ENCODE peak calls at places on chromosomes 11 and 22, in five cellular contexts. One of them, this sample, is unnamed.

GRCh38 chr11:68370211-68371111 is 58.1 kb downstream of the LRP5 start:
- DNase-seq in astrocyte: no peak
- DNase-seq in keratinocyte: no peak
- DNase-seq in B cell: peak
- DNase-seq in GM23338: no peak
- DNase-seq in this sample: no peak

GRCh38 chr11:126146454-126147192 is 64.8 kb downstream of the RPUSD4 start:
- DNase-seq in B cell: no peak
- DNase-seq in keratinocyte: no peak
- DNase-seq in GM23338: peak
- DNase-seq in astrocyte: no peak
- DNase-seq in this sample: no peak

GRCh38 chr11:10568486-10568941 is at the start of gene LYVE1:
- DNase-seq in astrocyte: no peak
- DNase-seq in keratinocyte: no peak
- DNase-seq in B cell: no peak
- DNase-seq in GM23338: no peak
- DNase-seq in this sample: no peak

GRCh38 chr11:72225411-72225951 is 914 bp downstream of the INPPL1 start:
- DNase-seq in B cell: peak
- DNase-seq in astrocyte: no peak
- DNase-seq in GM23338: peak
- DNase-seq in keratinocyte: no peak
- DNase-seq in this sample: no peak

GRCh38 chr11:122140535-122140934 is 24.5 kb upstream of the BLID start:
- DNase-seq in GM23338: no peak
- DNase-seq in B cell: no peak
- DNase-seq in astrocyte: peak
- DNase-seq in keratinocyte: peak
- DNase-seq in this sample: peak

GRCh38 chr11:85947431-85948272 is 92.5 kb downstream of the CCDC83 start:
- DNase-seq in astrocyte: peak
- DNase-seq in keratinocyte: no peak
- DNase-seq in GM23338: no peak
- DNase-seq in B cell: no peak
- DNase-seq in this sample: peak

GRCh38 chr11:126384053-126384335 is 28.5 kb downstream of the ST3GAL4 start:
- DNase-seq in astrocyte: no peak
- DNase-seq in B cell: no peak
- DNase-seq in keratinocyte: no peak
- DNase-seq in GM23338: no peak
- DNase-seq in this sample: no peak

GRCh38 chr11:133824593-133824992 is 20.7 kb downstream of the SPATA19 start:
- DNase-seq in keratinocyte: no peak
- DNase-seq in B cell: no peak
- DNase-seq in astrocyte: no peak
- DNase-seq in GM23338: no peak
- DNase-seq in this sample: no peak

GRCh38 chr11:8786933-8787332 is 104.3 kb downstream of the RPL27A start:
- DNase-seq in GM23338: peak
- DNase-seq in B cell: no peak
- DNase-seq in astrocyte: no peak
- DNase-seq in keratinocyte: no peak
- DNase-seq in this sample: peak

GRCh38 chr22:40270748-40271373 is 75.4 kb upstream of the ADSL start:
- DNase-seq in astrocyte: no peak
- DNase-seq in B cell: no peak
- DNase-seq in keratinocyte: no peak
- DNase-seq in GM23338: no peak
- DNase-seq in this sample: no peak

GRCh38 chr11:92388380-92388779 is 163.8 kb downstream of the FAT3 start:
- DNase-seq in GM23338: no peak
- DNase-seq in astrocyte: no peak
- DNase-seq in B cell: no peak
- DNase-seq in keratinocyte: no peak
- DNase-seq in this sample: no peak

GRCh38 chr11:59866397-59866796 is at the start of gene TCN1:
- DNase-seq in keratinocyte: no peak
- DNase-seq in B cell: no peak
- DNase-seq in GM23338: no peak
- DNase-seq in astrocyte: no peak
- DNase-seq in this sample: no peak

GRCh38 chr11:108117746-108118371 is 3.5 kb upstream of the ACAT1 start:
- DNase-seq in astrocyte: peak
- DNase-seq in GM23338: peak
- DNase-seq in B cell: peak
- DNase-seq in keratinocyte: no peak
- DNase-seq in this sample: peak

GRCh38 chr11:62461740-62462522 is 43.1 kb downstream of the SCGB1A1 start:
- DNase-seq in astrocyte: peak
- DNase-seq in GM23338: no peak
- DNase-seq in keratinocyte: no peak
- DNase-seq in B cell: no peak
- DNase-seq in this sample: peak

GRCh38 chr11:10973416-10973815 is 115.6 kb upstream of the ZBED5 start:
- DNase-seq in keratinocyte: no peak
- DNase-seq in GM23338: no peak
- DNase-seq in B cell: no peak
- DNase-seq in astrocyte: no peak
- DNase-seq in this sample: no peak

GRCh38 chr11:69640260-69640994 is 529 bp upstream of the CCND1 start:
- DNase-seq in astrocyte: no peak
- DNase-seq in GM23338: peak
- DNase-seq in keratinocyte: no peak
- DNase-seq in B cell: peak
- DNase-seq in this sample: peak

GRCh38 chr22:24894220-24894975 is 52.1 kb downstream of the LHFPL7 start:
- DNase-seq in B cell: no peak
- DNase-seq in GM23338: peak
- DNase-seq in astrocyte: peak
- DNase-seq in keratinocyte: peak
- DNase-seq in this sample: peak

GRCh38 chr11:100730266-100730665 is 43.2 kb downstream of the ARHGAP42 start:
- DNase-seq in astrocyte: peak
- DNase-seq in B cell: no peak
- DNase-seq in keratinocyte: no peak
- DNase-seq in GM23338: no peak
- DNase-seq in this sample: no peak

GRCh38 chr11:126963603-126964353 is 36.8 kb downstream of the KIRREL3 start:
- DNase-seq in astrocyte: peak
- DNase-seq in GM23338: no peak
- DNase-seq in B cell: no peak
- DNase-seq in keratinocyte: peak
- DNase-seq in this sample: no peak

GRCh38 chr11:88849368-88849767 is 216.4 kb downstream of the GRM5 start:
- DNase-seq in GM23338: no peak
- DNase-seq in B cell: no peak
- DNase-seq in keratinocyte: no peak
- DNase-seq in astrocyte: peak
- DNase-seq in this sample: peak

GRCh38 chr11:77724639-77725038 is 87.0 kb upstream of the CLNS1A start:
- DNase-seq in astrocyte: no peak
- DNase-seq in B cell: no peak
- DNase-seq in GM23338: peak
- DNase-seq in keratinocyte: no peak
- DNase-seq in this sample: no peak

GRCh38 chr11:76314741-76315090 is 66.2 kb downstream of the THAP12 start:
- DNase-seq in B cell: no peak
- DNase-seq in keratinocyte: no peak
- DNase-seq in GM23338: no peak
- DNase-seq in astrocyte: peak
- DNase-seq in this sample: peak

GRCh38 chr11:93123351-93123898 is 74.4 kb downstream of the SLC36A4 start:
- DNase-seq in B cell: no peak
- DNase-seq in GM23338: no peak
- DNase-seq in keratinocyte: no peak
- DNase-seq in astrocyte: peak
- DNase-seq in this sample: no peak

GRCh38 chr11:43937434-43938411 is 4.7 kb upstream of the C11orf96 start:
- DNase-seq in GM23338: no peak
- DNase-seq in astrocyte: peak
- DNase-seq in B cell: no peak
- DNase-seq in keratinocyte: peak
- DNase-seq in this sample: peak
- TF ChIP-seq CTCF in GM23338: no peak
- TF ChIP-seq CTCF in astrocyte: peak
- TF ChIP-seq CTCF in B cell: no peak
- TF ChIP-seq CTCF in keratinocyte: no peak
- TF ChIP-seq CTCF in this sample: peak

GRCh38 chr22:35154937-35155387 is 89.0 kb downstream of the ISX start:
- DNase-seq in B cell: peak
- DNase-seq in keratinocyte: no peak
- DNase-seq in astrocyte: peak
- DNase-seq in GM23338: peak
- DNase-seq in this sample: peak
- TF ChIP-seq CTCF in B cell: peak
- TF ChIP-seq CTCF in keratinocyte: peak
- TF ChIP-seq CTCF in astrocyte: peak
- TF ChIP-seq CTCF in GM23338: peak
- TF ChIP-seq CTCF in this sample: peak

GRCh38 chr22:30047364-30047738 is 32.9 kb upstream of the HORMAD2 start:
- DNase-seq in keratinocyte: no peak
- DNase-seq in astrocyte: no peak
- DNase-seq in B cell: no peak
- DNase-seq in GM23338: peak
- DNase-seq in this sample: no peak
- TF ChIP-seq CTCF in keratinocyte: peak
- TF ChIP-seq CTCF in astrocyte: no peak
- TF ChIP-seq CTCF in B cell: no peak
- TF ChIP-seq CTCF in GM23338: peak
- TF ChIP-seq CTCF in this sample: no peak

DNA sequence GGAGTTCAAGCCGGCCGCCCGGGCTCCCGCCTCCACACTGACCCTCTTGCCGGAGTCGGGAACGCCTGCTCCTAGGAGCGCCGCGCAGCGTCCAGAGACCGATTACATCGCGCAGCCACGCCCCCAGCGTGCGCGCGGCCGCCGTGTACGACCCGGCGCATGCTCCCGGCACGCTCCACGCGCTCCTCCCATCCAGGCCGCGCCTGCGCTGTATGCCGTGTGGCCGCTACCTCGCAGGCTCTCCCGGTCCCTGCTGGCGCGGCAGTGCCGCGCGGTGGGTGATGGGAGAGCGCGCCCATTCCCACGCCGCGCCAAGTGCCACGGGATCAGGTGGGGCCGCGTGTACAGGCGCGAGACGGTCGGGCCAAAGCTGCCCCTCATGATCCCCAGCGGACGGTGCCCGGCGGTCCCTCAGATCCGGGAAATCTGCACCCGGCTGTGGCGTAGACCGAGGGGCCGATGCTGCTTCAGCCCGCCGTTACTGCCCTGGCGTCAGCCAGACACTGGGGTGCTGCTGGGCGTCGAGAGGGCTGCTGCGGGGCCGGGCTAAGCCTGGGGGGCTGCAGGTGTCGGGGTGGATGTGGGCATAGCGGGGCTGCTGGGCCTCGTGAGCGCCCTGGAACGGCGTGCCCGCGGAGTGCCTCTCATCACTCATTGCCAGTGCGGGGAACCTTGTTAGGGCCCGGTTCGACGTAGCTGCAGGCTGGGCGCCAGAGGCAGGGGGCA is at the start of the genes GNB1L and RTL10:
- DNase-seq in B cell: peak
- DNase-seq in astrocyte: peak
- DNase-seq in GM23338: peak
- DNase-seq in keratinocyte: peak
- DNase-seq in this sample: peak
- TF ChIP-seq CTCF in B cell: no peak
- TF ChIP-seq CTCF in astrocyte: no peak
- TF ChIP-seq CTCF in GM23338: peak
- TF ChIP-seq CTCF in keratinocyte: peak
- TF ChIP-seq CTCF in this sample: no peak

DNA sequence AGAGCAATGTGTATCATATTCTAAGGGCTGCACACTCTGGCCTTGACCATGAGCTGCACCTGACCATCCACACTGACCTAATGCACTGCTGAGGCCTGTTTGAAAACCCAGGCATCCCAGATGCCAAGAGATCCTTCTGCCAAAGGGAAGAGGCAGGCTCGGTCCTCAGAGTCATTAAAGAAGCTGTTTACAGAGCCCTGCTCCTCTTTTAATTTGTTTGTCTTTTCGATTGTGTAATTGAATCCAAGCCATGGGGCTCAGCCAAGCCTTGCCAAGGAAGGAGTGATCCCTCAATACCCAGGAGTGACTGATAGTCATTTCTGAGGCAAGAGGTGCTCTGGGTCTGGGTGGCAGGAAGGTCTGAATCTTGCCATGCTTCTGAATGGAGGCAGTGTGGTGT is 94.5 kb upstream of the ISX start:
- DNase-seq in astrocyte: no peak
- DNase-seq in keratinocyte: no peak
- DNase-seq in B cell: no peak
- DNase-seq in GM23338: no peak
- DNase-seq in this sample: no peak
- TF ChIP-seq CTCF in astrocyte: no peak
- TF ChIP-seq CTCF in keratinocyte: no peak
- TF ChIP-seq CTCF in B cell: no peak
- TF ChIP-seq CTCF in GM23338: no peak
- TF ChIP-seq CTCF in this sample: no peak

GRCh38 chr22:49993649-49994360 is 18.8 kb downstream of the IL17REL start:
- DNase-seq in B cell: no peak
- DNase-seq in astrocyte: no peak
- DNase-seq in GM23338: no peak
- DNase-seq in keratinocyte: no peak
- DNase-seq in this sample: no peak
- TF ChIP-seq CTCF in B cell: peak
- TF ChIP-seq CTCF in astrocyte: no peak
- TF ChIP-seq CTCF in GM23338: no peak
- TF ChIP-seq CTCF in keratinocyte: no peak
- TF ChIP-seq CTCF in this sample: peak

DNA sequence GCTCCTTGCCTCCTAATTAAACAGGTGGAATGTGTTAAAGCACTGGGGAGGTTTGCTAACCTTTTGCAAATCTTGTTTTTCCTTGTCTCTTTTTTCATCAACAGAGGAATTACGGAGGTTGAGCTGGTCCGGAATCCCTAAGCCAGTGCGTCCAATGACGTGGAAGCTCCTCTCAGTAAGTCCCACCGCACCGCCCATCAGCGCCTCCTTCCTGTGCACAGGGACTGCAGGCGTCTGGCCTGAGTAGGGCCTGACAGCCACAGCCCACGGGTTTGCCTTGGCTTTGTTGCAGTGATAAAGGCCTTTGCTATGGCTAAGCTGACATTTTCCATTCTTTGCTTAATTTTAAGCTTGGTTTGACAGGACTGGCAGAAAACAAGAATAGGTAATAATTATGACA is 116.1 kb downstream of the TBC1D22A start:
- DNase-seq in astrocyte: no peak
- DNase-seq in B cell: no peak
- DNase-seq in keratinocyte: no peak
- DNase-seq in GM23338: peak
- DNase-seq in this sample: no peak
- TF ChIP-seq CTCF in astrocyte: no peak
- TF ChIP-seq CTCF in B cell: no peak
- TF ChIP-seq CTCF in keratinocyte: no peak
- TF ChIP-seq CTCF in GM23338: no peak
- TF ChIP-seq CTCF in this sample: no peak